ENCODE peak calls at places on chromosomes 4 and X, in ten cellular contexts. V is GDM1; F is RPMI8226; S is activated CD4-positive, alpha-beta T cell treated with anti-CD3 and anti-CD28 coated beads for 36 hours; P is HTR-8/SVneo; A is EH; B is fibroblast of pulmonary artery; R is fibroblast of mammary gland; C is BJ; Q is CD8-positive, alpha-beta memory T cell. O is an unnamed sample.

GRCh38 chr4:108693819-108694218 is 43.4 kb downstream of the OSTC start:
- DNase-seq in S (no peak), R (peak), V (no peak), A (no peak), F (no peak), Q (no peak), P (no peak), B (peak), C (no peak), O (no peak)

GRCh38 chr4:184812651-184813181 is 13.1 kb downstream of the ACSL1 start:
- DNase-seq in C (no peak), B (peak), A (peak), Q (no peak), R (peak), S (no peak), P (no peak), V (no peak), F (no peak), O (no peak)

GRCh38 chr4:14867847-14868246 is 134.4 kb upstream of the CPEB2 start:
- DNase-seq in F (peak), V (no peak), S (no peak), A (no peak), R (no peak), P (no peak), B (no peak), Q (no peak), C (no peak), O (no peak)

GRCh38 chr4:114251020-114251419 is 271.6 kb upstream of the ARSJ start:
- DNase-seq in P (no peak), B (no peak), S (no peak), F (no peak), A (no peak), C (no peak), Q (no peak), V (no peak), R (no peak), O (no peak)

GRCh38 chrX:43702079-43702524 is 46.0 kb downstream of the MAOA start:
- DNase-seq in C (no peak), Q (no peak), P (no peak), S (no peak), B (no peak), R (peak), V (no peak), F (no peak), A (no peak), O (no peak)

GRCh38 chr4:123363729-123364128 is 32.9 kb upstream of the SPRY1 start:
- DNase-seq in F (peak), A (no peak), S (no peak), C (no peak), V (no peak), B (no peak), Q (no peak), R (no peak), P (no peak), O (no peak)

GRCh38 chr4:89273741-89274141 is 33.9 kb downstream of the GPRIN3 start:
- DNase-seq in A (no peak), P (no peak), B (no peak), F (no peak), Q (no peak), R (no peak), V (no peak), S (no peak), C (no peak), O (no peak)

GRCh38 chrX:20066968-20067708 is 49.6 kb downstream of the MAP7D2 start:
- DNase-seq in R (peak), V (no peak), C (no peak), A (peak), F (peak), Q (peak), P (peak), S (peak), B (peak), O (no peak)

GRCh38 chrX:128975716-128976115 is 547.6 kb downstream of the SMARCA1 start:
- DNase-seq in Q (no peak), R (peak), A (no peak), C (no peak), B (peak), F (peak), P (peak), V (no peak), S (peak), O (no peak)

GRCh38 chr4:130849985-130850632 is 1754.2 kb downstream of the C4orf33 start:
- DNase-seq in Q (no peak), V (no peak), C (no peak), A (no peak), S (no peak), R (peak), F (no peak), B (peak), P (no peak), O (no peak)

GRCh38 chrX:110180176-110180927 is 137.5 kb downstream of the AMMECR1 start:
- DNase-seq in Q (no peak), S (no peak), A (peak), C (no peak), F (no peak), V (no peak), B (peak), P (no peak), R (peak), O (no peak)

GRCh38 chr4:98510757-98511517 is 147.5 kb downstream of the TSPAN5 start:
- DNase-seq in S (peak), P (no peak), Q (no peak), V (peak), C (peak), A (peak), R (peak), B (peak), F (no peak), O (no peak)

GRCh38 chr4:123298798-123299197 is 97.8 kb upstream of the SPRY1 start:
- DNase-seq in P (no peak), Q (no peak), B (no peak), A (peak), S (no peak), C (no peak), V (no peak), R (no peak), F (no peak), O (no peak)

GRCh38 chr4:128286474-128287158 is 997 bp downstream of the PGRMC2 start:
- DNase-seq in A (peak), Q (peak), C (no peak), V (no peak), B (peak), P (peak), S (peak), F (peak), R (peak), O (no peak)

GRCh38 chr4:159506801-159507517 is 404.1 kb downstream of the RAPGEF2 start:
- DNase-seq in Q (no peak), V (no peak), S (no peak), P (no peak), R (no peak), B (no peak), F (no peak), A (no peak), C (no peak), O (no peak)

GRCh38 chr4:82913305-82913704 is 12.8 kb downstream of the THAP9 start:
- DNase-seq in C (no peak), R (peak), Q (no peak), S (no peak), V (no peak), A (peak), F (no peak), P (no peak), B (no peak), O (no peak)

GRCh38 chr4:8537041-8537461 is 43.1 kb upstream of the GPR78 start:
- DNase-seq in A (peak), S (peak), C (no peak), F (peak), B (peak), V (no peak), Q (no peak), R (peak), P (peak), O (no peak)

GRCh38 chr4:89572224-89572858 is 264.6 kb downstream of the SNCA start:
- DNase-seq in R (no peak), Q (no peak), C (no peak), S (no peak), A (no peak), V (no peak), B (peak), F (no peak), P (no peak), O (no peak)

GRCh38 chr4:22688236-22688635 is 4.5 kb upstream of the GBA3 start:
- DNase-seq in Q (no peak), V (no peak), C (no peak), P (no peak), F (no peak), R (peak), S (no peak), B (peak), A (peak), O (no peak)

GRCh38 chr4:123096038-123096437 is 173.6 kb upstream of the NUDT6 start:
- DNase-seq in R (no peak), P (no peak), V (no peak), F (no peak), C (no peak), S (no peak), A (peak), B (peak), Q (no peak), O (no peak)

GRCh38 chrX:16484338-16484737 is 165.6 kb upstream of the S100G start:
- DNase-seq in Q (peak), S (peak), V (no peak), F (no peak), A (peak), P (peak), C (peak), R (peak), B (peak), O (no peak)

GRCh38 chr4:172480471-172480870 is 667.3 kb downstream of the GALNTL6 start:
- DNase-seq in A (no peak), P (no peak), F (no peak), B (no peak), Q (no peak), R (no peak), S (no peak), V (no peak), C (no peak), O (no peak)

GRCh38 chr4:2535386-2536192 is 858 bp upstream of the FAM193A start:
- DNase-seq in R (peak), V (peak), B (peak), S (peak), F (peak), Q (peak), C (no peak), A (peak), P (no peak), O (peak)

GRCh38 chrX:17590892-17591740 is 146.2 kb upstream of the SCML1 start:
- DNase-seq in F (peak), P (peak), A (peak), B (peak), Q (no peak), S (peak), V (peak), C (no peak), R (peak), O (no peak)

GRCh38 chr4:79472693-79473552 is 64.9 kb upstream of the GK2 start:
- DNase-seq in B (no peak), F (no peak), Q (no peak), R (peak), C (no peak), S (no peak), P (no peak), V (no peak), A (no peak), O (no peak)

GRCh38 chrX:41276661-41277506 is 57.1 kb upstream of the DDX3X start:
- DNase-seq in V (no peak), Q (peak), S (peak), B (no peak), P (no peak), F (no peak), C (no peak), A (no peak), R (no peak), O (no peak)

GRCh38 chr4:82469776-82470345 is 39.5 kb downstream of the ENOPH1 start:
- DNase-seq in V (peak), S (no peak), R (peak), B (peak), C (peak), P (no peak), A (peak), Q (no peak), F (no peak), O (no peak)

GRCh38 chr4:107036602-107037151 is 564 bp upstream of the DKK2 start:
- DNase-seq in B (no peak), Q (no peak), S (peak), A (no peak), R (no peak), C (no peak), P (no peak), V (no peak), F (no peak), O (no peak)

GRCh38 chr4:156953951-156954350 is 17.6 kb downstream of the PDGFC start:
- DNase-seq in B (no peak), S (no peak), R (no peak), Q (no peak), P (no peak), F (no peak), A (no peak), V (no peak), C (no peak), O (no peak)

GRCh38 chrX:37846141-37846540 is 1.2 kb downstream of the DYNLT3 start:
- DNase-seq in F (no peak), S (peak), Q (peak), C (no peak), P (no peak), V (no peak), R (no peak), A (no peak), B (no peak), O (no peak)

GRCh38 chrX:69195810-69196209 is 30.6 kb upstream of the PJA1 start:
- DNase-seq in A (no peak), F (no peak), V (no peak), C (no peak), P (no peak), S (no peak), R (no peak), Q (no peak), B (no peak), O (no peak)

GRCh38 chr4:78864405-78865024 is 74.7 kb downstream of the PAQR3 start:
- DNase-seq in C (peak), F (peak), B (peak), A (peak), P (peak), R (peak), Q (peak), V (peak), S (no peak), O (peak)

GRCh38 chr4:176889776-176890175 is 97.1 kb upstream of the VEGFC start:
- DNase-seq in A (no peak), B (no peak), C (no peak), V (no peak), Q (no peak), S (no peak), F (no peak), P (no peak), R (no peak), O (no peak)

GRCh38 chr4:1534076-1534872 is 128.0 kb upstream of the NKX1-1 start:
- DNase-seq in R (no peak), P (no peak), C (no peak), Q (no peak), V (no peak), B (no peak), S (no peak), F (no peak), A (no peak), O (no peak)

GRCh38 chrX:17692709-17693346 is 44.5 kb upstream of the SCML1 start:
- DNase-seq in F (no peak), P (peak), Q (no peak), S (no peak), R (peak), A (peak), V (no peak), C (no peak), B (peak), O (no peak)

GRCh38 chrX:79715448-79715847 is 299.1 kb upstream of the TBX22 start:
- DNase-seq in Q (no peak), F (no peak), B (no peak), P (no peak), R (no peak), V (no peak), C (no peak), A (no peak), S (no peak), O (no peak)

O was measured in CMK.